ENCODE peak calls at places on chromosomes 3 and 15, in eight cellular contexts. P is HFFc6, V is GM10248, W is anterior cingulate cortex, U is kidney tubule cell, N is Panc1, Z is GDM1, J is SK-MEL-5. B is an unnamed sample.

GRCh38 chr3:119497824-119498187 is 541 bp upstream of the TIMMDC1 start:
- DNase-seq in P (no peak), V (no peak), W (peak), U (peak), N (peak), Z (no peak), J (peak), B (peak)

GRCh38 chr15:82051664-82052063 is 5.8 kb upstream of the MEX3B start:
- DNase-seq in P (no peak), V (no peak), W (no peak), U (no peak), N (no peak), Z (no peak), J (peak), B (peak)

GRCh38 chr15:32705450-32705849 is 12.4 kb upstream of the GREM1 start:
- DNase-seq in P (no peak), V (no peak), W (no peak), U (no peak), N (no peak), Z (no peak), J (no peak), B (no peak)

GRCh38 chr15:67839358-67839928 is 402 bp downstream of the RNU6-1 start:
- DNase-seq in P (peak), V (no peak), W (no peak), U (peak), N (peak), Z (peak), J (peak), B (peak)

GRCh38 chr3:195224156-195224979 is 46.6 kb downstream of the XXYLT1 start:
- DNase-seq in P (no peak), V (no peak), W (no peak), U (no peak), N (no peak), Z (peak), J (no peak), B (no peak)

GRCh38 chr3:32045091-32045964 is 61.1 kb upstream of the GPD1L start:
- DNase-seq in P (peak), V (no peak), W (peak), U (peak), N (peak), Z (no peak), J (peak), B (no peak)

GRCh38 chr3:13115616-13115910 is 42.3 kb upstream of the IQSEC1 start:
- DNase-seq in P (no peak), V (no peak), W (no peak), U (no peak), N (no peak), Z (no peak), J (no peak), B (no peak)

GRCh38 chr15:45378149-45378912 is at the start of gene GATM:
- DNase-seq in P (peak), V (peak), W (peak), U (peak), N (no peak), Z (no peak), J (peak), B (peak)

GRCh38 chr3:149713730-149714654 is 38.3 kb downstream of the COMMD2 start:
- DNase-seq in P (no peak), V (no peak), W (no peak), U (no peak), N (no peak), Z (no peak), J (no peak), B (no peak)

GRCh38 chr3:113597611-113598382 is 65.4 kb downstream of the SIDT1 start:
- DNase-seq in P (no peak), V (no peak), W (no peak), U (no peak), N (no peak), Z (no peak), J (no peak), B (no peak)

GRCh38 chr3:26369133-26369532 is 253.4 kb upstream of the LRRC3B start:
- DNase-seq in P (no peak), V (no peak), W (no peak), U (peak), N (no peak), Z (no peak), J (peak), B (no peak)

GRCh38 chr3:181933052-181933618 is 221.4 kb downstream of the SOX2 start:
- DNase-seq in P (no peak), V (no peak), W (no peak), U (no peak), N (no peak), Z (no peak), J (no peak), B (no peak)